ENCODE peak calls at places on chromosomes 16 and 17, in seven cellular contexts. K is iPS DF 6.9, A is neural progenitor cell, Y is AG04449, O is cardiac fibroblast, G is GM12878, D is esophagus muscularis mucosa. X is an unnamed sample.
A peak's percentile ranks its signal among the peaks of the same experiment; 100 is the strongest.

GRCh38 chr17:51673066-51673465 is 412.7 kb downstream of the UTP18 start:
- DNase-seq in K (no peak), A (no peak), Y (no peak), O (no peak), G (no peak), D (no peak), X (no peak)

GRCh38 chr16:68739964-68740627 is 3.0 kb downstream of the CDH1 start:
- DNase-seq in K (no peak), A (no peak), Y (no peak), O (no peak), G (no peak), D (no peak), X (no peak)

GRCh38 chr17:29341726-29342125 is 47.8 kb upstream of the NUFIP2 start:
- DNase-seq in K (no peak), A (no peak), Y (no peak), O (peak; percentile 20), G (no peak), D (no peak), X (no peak)

GRCh38 chr16:67277294-67277998 is 1.9 kb upstream of the PLEKHG4 start:
- DNase-seq in K (no peak), A (no peak), Y (peak; percentile 96), O (peak; percentile 98), G (no peak), D (no peak), X (peak; percentile 74)

GRCh38 chr17:57750109-57750845 is 5.2 kb upstream of the CCDC182 start:
- DNase-seq in K (no peak), A (no peak), Y (no peak), O (no peak), G (no peak), D (no peak), X (no peak)

GRCh38 chr16:89924925-89925307 is 1.8 kb downstream of the TUBB3 start:
- DNase-seq in K (no peak), A (no peak), Y (no peak), O (no peak), G (no peak), D (no peak), X (no peak)

GRCh38 chr16:21028728-21029127 is 121.9 kb downstream of the DNAH3 start:
- DNase-seq in K (no peak), A (no peak), Y (no peak), O (no peak), G (no peak), D (peak; percentile 45), X (no peak)

GRCh38 chr16:68227183-68227793 is 8.6 kb downstream of the ESRP2 start:
- DNase-seq in K (no peak), A (no peak), Y (no peak), O (no peak), G (peak; percentile 25), D (no peak), X (peak; percentile 36)

GRCh38 chr17:79915850-79916430 is 76.7 kb upstream of the CBX4 start:
- DNase-seq in K (no peak), A (peak; percentile 63), Y (no peak), O (peak; percentile 51), G (no peak), D (no peak), X (no peak)

GRCh38 chr17:66711936-66712335 is 123.0 kb upstream of the CACNG5 start:
- DNase-seq in K (no peak), A (no peak), Y (no peak), O (no peak), G (no peak), D (no peak), X (no peak)

GRCh38 chr17:30148376-30148775 is 31.8 kb downstream of the NSRP1 start:
- DNase-seq in K (no peak), A (no peak), Y (no peak), O (no peak), G (no peak), D (no peak), X (no peak)

GRCh38 chr17:45371414-45372324 is 54.8 kb upstream of the MAP3K14 start:
- DNase-seq in K (peak; percentile 71), A (peak; percentile 92), Y (peak; percentile 94), O (peak; percentile 98), G (no peak), D (peak; percentile 92), X (peak; percentile 90)

GRCh38 chr17:3639981-3640596 is 3.5 kb downstream of the CTNS start:
- DNase-seq in K (no peak), A (peak; percentile 22), Y (peak; percentile 44), O (peak; percentile 78), G (no peak), D (no peak), X (no peak)

GRCh38 chr17:66306413-66306812 is 4.0 kb downstream of the PRKCA start:
- DNase-seq in K (no peak), A (no peak), Y (no peak), O (peak; percentile 33), G (no peak), D (no peak), X (no peak)

GRCh38 chr17:78407387-78407990 is 29.0 kb downstream of the PGS1 start:
- DNase-seq in K (no peak), A (no peak), Y (no peak), O (no peak), G (no peak), D (no peak), X (no peak)

GRCh38 chr16:56549744-56550385 is 15.0 kb upstream of the MT4 start:
- DNase-seq in K (no peak), A (no peak), Y (no peak), O (no peak), G (no peak), D (no peak), X (no peak)

GRCh38 chr17:78896834-78897638 is 6.0 kb downstream of the CEP295NL start:
- DNase-seq in K (no peak), A (no peak), Y (no peak), O (no peak), G (no peak), D (no peak), X (no peak)

GRCh38 chr16:19861811-19862327 is 22.8 kb downstream of the GPRC5B start:
- DNase-seq in K (no peak), A (peak; percentile 91), Y (no peak), O (no peak), G (no peak), D (no peak), X (peak; percentile 46)

GRCh38 chr16:9443864-9444263 is 352.4 kb downstream of the HAPSTR1 start:
- DNase-seq in K (no peak), A (no peak), Y (no peak), O (no peak), G (no peak), D (peak; percentile 42), X (no peak)

GRCh38 chr17:78779848-78780247 is 2.2 kb downstream of the CYTH1 start:
- DNase-seq in K (no peak), A (peak; percentile 41), Y (no peak), O (no peak), G (no peak), D (no peak), X (peak; percentile 44)

GRCh38 chr17:45958994-45959665 is 39.9 kb upstream of the STH start:
- DNase-seq in K (no peak), A (no peak), Y (no peak), O (no peak), G (no peak), D (no peak), X (no peak)

GRCh38 chr17:20852541-20853370 is 190.1 kb downstream of the USP22 start:
- DNase-seq in K (no peak), A (peak; percentile 76), Y (no peak), O (peak; percentile 10), G (no peak), D (no peak), X (peak; percentile 75)

GRCh38 chr17:34703533-34703932 is 124.2 kb downstream of the TMEM132E start:
- DNase-seq in K (peak; percentile 41), A (peak; percentile 96), Y (no peak), O (peak; percentile 32), G (no peak), D (no peak), X (no peak)

GRCh38 chr16:346587-346986 is 5.9 kb downstream of the AXIN1 start:
- DNase-seq in K (no peak), A (peak; percentile 1), Y (no peak), O (peak; percentile 8), G (no peak), D (no peak), X (no peak)

GRCh38 chr16:340370-341091 is 12.0 kb downstream of the AXIN1 start:
- DNase-seq in K (no peak), A (peak; percentile 1), Y (no peak), O (no peak), G (no peak), D (no peak), X (no peak)

GRCh38 chr16:339680-340079 is 12.8 kb downstream of the AXIN1 start:
- DNase-seq in K (no peak), A (no peak), Y (no peak), O (no peak), G (no peak), D (no peak), X (no peak)

GRCh38 chr16:345686-346231 is 6.8 kb downstream of the AXIN1 start:
- DNase-seq in K (no peak), A (peak; percentile 0), Y (no peak), O (no peak), G (no peak), D (no peak), X (no peak)

GRCh38 chr16:342455-343213 is 9.9 kb downstream of the AXIN1 start:
- DNase-seq in K (no peak), A (peak; percentile 1), Y (no peak), O (no peak), G (no peak), D (no peak), X (no peak)
- H3K4me3 ChIP-seq in K (no peak overlapping the region), A (no peak overlapping the region), Y (no peak overlapping the region), O (no peak overlapping the region), G (no peak overlapping the region), D (no peak overlapping the region), X (no peak overlapping the region)

DNA sequence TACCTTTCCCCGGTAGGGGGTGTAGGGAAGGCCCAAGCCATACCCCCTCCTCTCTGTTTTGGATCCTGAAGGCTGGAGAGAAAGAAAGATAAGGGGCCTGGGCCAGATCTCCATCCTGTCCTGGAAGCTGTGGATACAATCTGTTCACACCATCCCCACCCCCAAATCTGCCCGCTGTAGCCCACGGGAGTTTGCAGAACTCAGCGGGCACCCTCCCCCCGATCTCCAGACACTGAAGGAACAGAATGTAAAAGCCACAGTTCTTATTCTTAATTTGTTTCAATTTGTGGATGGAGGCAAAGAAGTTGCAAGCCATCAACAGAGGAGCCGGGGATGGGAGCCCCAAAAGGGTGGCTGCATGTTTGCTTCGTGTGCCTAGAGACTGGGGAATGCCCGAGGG is 27.2 kb downstream of the GJD3 start:
- DNase-seq in K (no peak), A (no peak), Y (no peak), O (no peak), G (no peak), D (no peak), X (no peak)
- H3K4me3 ChIP-seq in K (no peak overlapping the region), A (no peak overlapping the region), Y (no peak overlapping the region), O (no peak overlapping the region), G (no peak overlapping the region), D (no peak overlapping the region), X (no peak overlapping the region)

GRCh38 chr16:54291981-54292487 is 5.4 kb upstream of the IRX3 start:
- DNase-seq in K (no peak), A (no peak), Y (no peak), O (no peak), G (no peak), D (no peak), X (no peak)
- H3K4me3 ChIP-seq in K (peak overlapping the region; percentile 31), A (no peak overlapping the region), Y (no peak overlapping the region), O (no peak overlapping the region), G (no peak overlapping the region), D (no peak overlapping the region), X (no peak overlapping the region)

DNA sequence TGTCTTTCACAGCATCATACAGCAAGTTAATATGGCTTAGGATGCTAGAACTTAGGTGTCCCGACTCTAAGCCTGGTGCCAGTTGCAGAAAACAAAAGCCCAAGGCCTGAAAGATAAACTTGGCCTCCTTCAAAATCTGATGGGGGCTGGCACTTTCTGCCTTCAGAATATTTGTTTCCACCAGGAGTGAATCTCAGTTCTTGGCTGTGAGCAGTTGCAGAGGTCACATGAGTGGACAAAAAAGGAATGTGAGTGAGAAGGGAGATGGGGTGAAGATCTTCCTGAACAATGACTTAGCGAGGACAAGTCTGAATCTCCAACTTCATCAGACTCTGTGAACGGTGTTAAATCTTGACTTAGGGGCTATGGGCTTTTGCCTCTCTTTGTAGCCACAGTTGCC is 46.6 kb downstream of the HOXB1 start:
- DNase-seq in K (no peak), A (no peak), Y (no peak), O (peak; percentile 20), G (no peak), D (no peak), X (no peak)
- H3K4me3 ChIP-seq in K (no peak overlapping the region), A (no peak overlapping the region), Y (no peak overlapping the region), O (no peak overlapping the region), G (no peak overlapping the region), D (no peak overlapping the region), X (no peak overlapping the region)

X was measured in sigmoid colon.